ENCODE peak calls at places on chromosomes 13 and 19, in five cellular contexts. S is brain microvascular endothelial cell, J is kidney, I is endodermal cell, O is neural progenitor cell. V is an unnamed sample.

GRCh38 chr13:35714588-35714987 is 238.1 kb upstream of the MAB21L1 start:
- DNase-seq in O (peak), I (peak), J (no peak), S (no peak), V (no peak)

GRCh38 chr19:44345969-44346368 is 10.5 kb downstream of the ZNF112 start:
- DNase-seq in S (no peak), I (no peak), O (no peak), J (no peak), V (no peak)

GRCh38 chr13:27054760-27055159 is 116.9 kb downstream of the USP12 start:
- DNase-seq in I (no peak), O (no peak), S (no peak), J (no peak), V (no peak)

GRCh38 chr13:98998831-98999634 is 21.2 kb upstream of the DOCK9 start:
- DNase-seq in I (peak), S (no peak), O (no peak), J (no peak), V (no peak)

GRCh38 chr13:110503037-110503901 is 58.3 kb downstream of the RAB20 start:
- DNase-seq in J (peak), I (no peak), O (no peak), S (peak), V (no peak)

GRCh38 chr19:1755467-1756155 is 2.3 kb downstream of the ONECUT3 start:
- DNase-seq in J (peak), O (peak), I (no peak), S (no peak), V (no peak)

GRCh38 chr13:40170982-40171381 is 495.5 kb downstream of the FOXO1 start:
- DNase-seq in J (no peak), I (peak), S (no peak), O (no peak), V (no peak)

GRCh38 chr13:97856001-97856675 is 97.3 kb upstream of the IPO5 start:
- DNase-seq in J (peak), O (peak), I (peak), S (no peak), V (no peak)

GRCh38 chr13:99041788-99042187 is 63.9 kb upstream of the DOCK9 start:
- DNase-seq in J (no peak), S (no peak), O (no peak), I (no peak), V (no peak)

GRCh38 chr19:2129892-2130770 is 21.2 kb downstream of the AP3D1 start:
- DNase-seq in S (no peak), J (no peak), O (no peak), I (no peak), V (no peak)

GRCh38 chr13:50227356-50227755 is 212.1 kb downstream of the KCNRG start:
- DNase-seq in O (no peak), I (no peak), J (no peak), S (no peak), V (no peak)

GRCh38 chr13:92573467-92574057 is 653.0 kb upstream of the GPC6 start:
- DNase-seq in S (peak), I (peak), J (no peak), O (peak), V (no peak)
- TF ChIP-seq CTCF in S (peak), I (peak), J (peak), O (peak), V (peak)

GRCh38 chr13:28636677-28637317 is 22.1 kb upstream of the POMP start:
- DNase-seq in O (peak), J (no peak), S (peak), I (peak), V (no peak)
- TF ChIP-seq CTCF in O (peak), J (peak), S (peak), I (peak), V (peak)

GRCh38 chr19:23093832-23094231 is 23.0 kb upstream of the ZNF730 start:
- DNase-seq in I (peak), S (no peak), J (no peak), O (no peak), V (no peak)
- TF ChIP-seq CTCF in I (peak), S (no peak), J (no peak), O (no peak), V (no peak)

GRCh38 chr19:49223472-49223871 is 65.9 kb downstream of the TRPM4 start:
- DNase-seq in J (no peak), I (no peak), O (no peak), S (no peak), V (peak)

GRCh38 chr19:49229416-49229815 is 71.8 kb downstream of the TRPM4 start:
- DNase-seq in J (no peak), S (no peak), O (no peak), I (no peak), V (peak)

GRCh38 chr19:49222011-49222410 is 64.4 kb downstream of the TRPM4 start:
- DNase-seq in I (no peak), J (no peak), O (no peak), S (peak), V (no peak)

GRCh38 chr19:49222528-49222927 is 64.9 kb downstream of the TRPM4 start:
- DNase-seq in O (no peak), S (no peak), I (no peak), J (no peak), V (peak)

GRCh38 chr19:49224856-49225255 is 67.3 kb downstream of the TRPM4 start:
- DNase-seq in J (no peak), O (peak), S (peak), I (peak), V (peak)
- TF ChIP-seq CTCF in J (peak), O (peak), S (peak), I (peak), V (peak)

DNA sequence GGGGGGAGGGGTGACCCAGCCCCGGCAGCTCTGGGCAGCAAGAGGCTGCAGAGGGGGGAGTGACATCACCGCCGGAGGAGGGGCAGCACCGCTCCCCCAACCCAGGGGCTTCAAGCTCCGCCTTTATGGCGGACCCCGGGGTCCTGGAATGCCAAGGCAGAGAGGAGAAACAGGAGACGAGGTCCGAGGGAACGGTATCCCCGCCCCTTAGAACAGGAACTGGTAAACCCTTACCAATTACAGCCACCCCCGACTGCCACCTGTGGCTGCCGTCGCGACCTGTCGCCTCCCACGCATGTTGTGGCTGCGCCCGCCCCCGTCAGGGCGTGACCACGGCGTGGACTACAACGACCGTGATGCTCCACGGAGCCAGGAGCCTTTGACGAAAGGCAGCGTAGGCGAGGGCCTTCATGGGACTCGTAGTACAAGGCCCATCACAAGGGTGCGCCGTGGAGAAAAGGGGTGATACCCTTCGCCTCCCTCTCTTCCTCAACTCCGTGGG is 4.1 kb upstream of the KCNC3 start:
- DNase-seq in J (peak), I (peak), O (peak), S (peak), V (peak)
- TF ChIP-seq CTCF in J (no peak), I (no peak), O (no peak), S (no peak), V (peak)

GRCh38 chr19:34120846-34121639 is 51.3 kb upstream of the LSM14A start:
- DNase-seq in I (peak), O (peak), S (peak), J (no peak), V (no peak)
- TF ChIP-seq CTCF in I (peak), O (peak), S (peak), J (peak), V (peak)

DNA sequence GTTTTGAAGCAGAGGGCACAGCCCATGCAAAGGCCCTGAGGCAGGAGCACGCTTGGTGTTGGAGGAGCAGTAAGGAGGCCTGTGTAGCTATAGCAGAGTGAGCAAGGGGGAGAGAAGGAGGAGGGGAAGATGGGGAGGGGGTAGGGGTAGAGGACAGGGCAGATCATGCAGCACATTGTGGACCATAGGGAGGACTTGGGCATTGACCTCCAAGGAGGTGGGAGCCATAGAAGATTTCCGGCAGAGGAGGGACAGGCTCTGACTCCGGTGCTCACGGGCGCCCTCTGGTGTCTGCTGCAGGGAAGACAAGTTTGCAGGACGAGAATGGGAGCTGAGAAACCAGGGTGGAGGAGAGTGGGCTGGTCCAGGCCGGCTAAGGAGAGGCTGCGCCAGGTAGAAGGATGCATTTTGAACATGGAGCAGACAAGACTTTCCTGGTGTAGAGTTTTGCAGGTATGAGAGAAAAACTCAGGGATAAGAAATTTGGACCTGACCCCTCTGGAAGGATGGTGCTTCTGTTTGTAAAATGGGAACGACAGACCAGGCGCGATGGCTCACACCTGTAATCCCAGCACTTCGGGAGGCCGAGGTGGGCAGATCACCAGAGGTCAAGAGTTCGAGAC is 13.7 kb upstream of the CREB3L3 start:
- DNase-seq in J (peak), I (peak), O (peak), S (peak), V (no peak)
- TF ChIP-seq CTCF in J (peak), I (peak), O (peak), S (peak), V (peak)

GRCh38 chr13:33110713-33111413 is 94.6 kb downstream of the KL start:
- DNase-seq in S (no peak), J (peak), O (no peak), I (no peak), V (no peak)

GRCh38 chr13:33108620-33109019 is 92.4 kb downstream of the KL start:
- DNase-seq in J (no peak), I (no peak), S (no peak), O (no peak), V (no peak)

GRCh38 chr13:33109319-33109718 is 93.1 kb downstream of the KL start:
- DNase-seq in O (no peak), I (no peak), S (no peak), J (no peak), V (no peak)

GRCh38 chr13:33110386-33110712 is 94.1 kb downstream of the KL start:
- DNase-seq in O (no peak), S (no peak), I (no peak), J (no peak), V (no peak)

DNA sequence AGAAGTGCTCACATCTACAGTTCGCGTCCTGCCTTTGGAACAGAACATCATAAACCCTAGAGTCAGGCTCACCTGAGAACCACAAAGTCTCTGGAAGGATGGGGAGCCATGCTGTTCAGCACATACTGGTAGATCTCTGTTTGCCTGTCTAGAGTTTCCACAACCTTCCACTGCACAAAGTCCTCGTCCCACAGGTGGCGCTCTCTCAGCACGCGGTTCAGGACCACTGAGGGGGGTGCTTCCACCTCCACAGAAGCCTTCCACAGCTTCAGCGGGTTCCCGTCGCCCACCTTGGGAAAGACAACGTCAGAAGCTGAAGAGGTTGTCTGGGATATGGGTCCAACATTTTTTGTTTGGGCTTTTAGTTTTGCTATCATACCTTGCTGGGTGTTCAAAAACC is 93.6 kb downstream of the KL start:
- DNase-seq in S (no peak), O (peak), I (peak), J (no peak), V (no peak)
- TF ChIP-seq CTCF in S (peak), O (peak), I (peak), J (no peak), V (peak)